ENCODE peak calls at places on chromosome 10, in eight cellular contexts. U is H1; M is brain microvascular endothelial cell; S is CD8-positive, alpha-beta memory T cell; T is naive thymus-derived CD4-positive, alpha-beta T cell; O is neuronal stem cell; L is astrocyte; W is psoas muscle. B is an unnamed sample. For H3K36me3, the result is how much of the 10 kb centered on the place peaks cover.

GRCh38 chr10:17673517-17674051 is 29.6 kb downstream of the STAM start:
- DNase-seq in L (peak), M (peak), O (peak), U (no peak), S (no peak), T (no peak), W (no peak), B (no peak)

GRCh38 chr10:126387041-126387908 is 1.0 kb downstream of the ADAM12 start:
- DNase-seq in M (peak), L (peak), U (no peak), O (peak), W (peak), T (no peak), S (peak), B (peak)

GRCh38 chr10:72638586-72639440 is 12.9 kb upstream of the MICU1 start:
- DNase-seq in L (no peak), M (no peak), T (no peak), U (no peak), S (no peak), O (no peak), W (no peak), B (peak)

GRCh38 chr10:64113375-64113774 is 592.2 kb downstream of the REEP3 start:
- DNase-seq in U (no peak), L (no peak), M (no peak), O (no peak), S (no peak), W (no peak), T (no peak), B (no peak)

GRCh38 chr10:71860243-71861029 is 9.4 kb upstream of the PSAP start:
- DNase-seq in L (peak), W (peak), U (peak), T (no peak), O (no peak), M (peak), S (no peak), B (peak)

GRCh38 chr10:91006001-91006751 is 85.3 kb upstream of the ANKRD1 start:
- DNase-seq in M (peak), W (peak), O (peak), T (peak), L (peak), U (no peak), S (peak), B (peak)

GRCh38 chr10:7409045-7409731 is 1.6 kb downstream of the SFMBT2 start:
- DNase-seq in O (no peak), W (peak), M (no peak), T (peak), S (peak), U (no peak), L (no peak), B (peak)

GRCh38 chr10:112040696-112041095 is 142.9 kb downstream of the GPAM start:
- DNase-seq in S (no peak), U (no peak), O (no peak), M (no peak), L (no peak), W (no peak), T (no peak), B (no peak)

GRCh38 chr10:110269641-110270318 is 34.9 kb downstream of the SMNDC1 start:
- DNase-seq in T (peak), W (no peak), O (no peak), L (peak), U (no peak), S (peak), M (peak), B (peak)

GRCh38 chr10:128087884-128088695 is 38.1 kb downstream of the MKI67 start:
- DNase-seq in L (no peak), T (no peak), M (no peak), U (no peak), O (no peak), W (no peak), S (no peak), B (no peak)

GRCh38 chr10:96017227-96017687 is 26.1 kb upstream of the CCNJ start:
- DNase-seq in O (peak), W (no peak), U (no peak), M (peak), S (peak), T (peak), L (peak), B (peak)

GRCh38 chr10:28256776-28257175 is 46.1 kb downstream of the MPP7 start:
- DNase-seq in O (no peak), W (no peak), U (no peak), M (no peak), S (no peak), T (no peak), L (peak), B (no peak)

GRCh38 chr10:73867126-73867807 is 7.1 kb downstream of the CAMK2G start:
- DNase-seq in U (no peak), T (no peak), W (no peak), M (no peak), O (no peak), S (no peak), L (no peak), B (no peak)

GRCh38 chr10:77715081-77715480 is 77.5 kb upstream of the KCNMA1 start:
- DNase-seq in O (no peak), M (no peak), U (no peak), T (no peak), S (no peak), W (no peak), L (no peak), B (peak)
- H3K36me3 ChIP-seq in O (under half), M (under half), U (under half), T (under half), S (under half), W (under half), L (under half), B (under half)

GRCh38 chr10:77804371-77804770 is 122.2 kb downstream of the DLG5 start:
- DNase-seq in T (no peak), L (no peak), U (no peak), W (no peak), O (no peak), S (no peak), M (no peak), B (no peak)
- H3K36me3 ChIP-seq in T (under half), L (under half), U (under half), W (half or more), O (half or more), S (under half), M (under half), B (under half)

DNA sequence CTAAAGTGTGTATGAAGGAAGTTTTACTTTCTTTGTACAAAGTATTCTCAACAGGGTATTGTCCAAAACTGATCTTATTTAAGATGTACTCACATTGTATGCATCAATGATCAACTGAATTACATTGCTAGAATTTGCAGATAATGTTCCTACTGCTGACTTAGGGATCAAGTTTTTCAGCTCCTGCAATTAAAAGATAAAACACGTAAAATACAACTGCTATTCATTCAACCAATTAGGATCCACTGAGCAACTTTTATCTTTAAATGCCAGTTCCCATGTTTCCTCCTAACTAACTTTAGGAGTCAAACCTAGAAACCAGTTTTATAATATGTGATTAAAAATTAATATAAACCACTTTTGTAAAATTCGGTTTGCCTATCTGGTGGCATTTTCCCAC is 35.9 kb downstream of the ITGB1 start:
- DNase-seq in M (no peak), S (no peak), O (no peak), W (no peak), L (no peak), T (no peak), U (no peak), B (no peak)
- H3K36me3 ChIP-seq in M (half or more), S (under half), O (half or more), W (half or more), L (half or more), T (under half), U (under half), B (under half)

GRCh38 chr10:48224296-48224695 is 50.2 kb downstream of the FRMPD2 start:
- DNase-seq in S (no peak), M (no peak), T (no peak), L (no peak), W (no peak), U (no peak), O (no peak), B (no peak)
- H3K36me3 ChIP-seq in S (under half), M (under half), T (under half), L (under half), W (under half), U (under half), O (under half), B (under half)

GRCh38 chr10:43385412-43386004 is 14.1 kb downstream of the FXYD4 start:
- DNase-seq in M (no peak), L (no peak), U (no peak), W (no peak), S (no peak), T (no peak), O (no peak), B (no peak)
- H3K36me3 ChIP-seq in M (under half), L (under half), U (under half), W (half or more), S (under half), T (under half), O (half or more), B (under half)